ENCODE peak calls at places on chromosomes 3 and 15, in nine cellular contexts. Q, V, D, R, Z, S, O, N and Y are unnamed samples. For H3K27me3, the result is how much of the 10 kb centered on the place peaks cover.

GRCh38 chr3:57733790-57734189 is 22.3 kb upstream of the SLMAP start:
- DNase-seq in Q (no peak), V (peak), D (no peak), R (no peak), Z (no peak), S (no peak), O (no peak), N (no peak), Y (no peak)

GRCh38 chr15:90839187-90840071 is 29.0 kb upstream of the FURIN start:
- DNase-seq in Q (no peak), V (peak), D (peak), R (no peak), Z (peak), S (peak), O (no peak), N (no peak), Y (no peak)

GRCh38 chr15:39539466-39539865 is 41.4 kb upstream of the THBS1 start:
- DNase-seq in Q (no peak), V (peak), D (no peak), R (no peak), Z (no peak), S (no peak), O (no peak), N (no peak), Y (no peak)

GRCh38 chr3:27577504-27577903 is 93.3 kb upstream of the SLC4A7 start:
- DNase-seq in Q (no peak), V (no peak), D (no peak), R (no peak), Z (no peak), S (no peak), O (no peak), N (no peak), Y (no peak)

GRCh38 chr15:62110000-62110851 is 43.4 kb downstream of the C2CD4A start:
- DNase-seq in Q (no peak), V (peak), D (no peak), R (peak), Z (peak), S (peak), O (no peak), N (peak), Y (no peak)

GRCh38 chr15:37101634-37102314 is 1.4 kb upstream of the MEIS2 start:
- DNase-seq in Q (peak), V (peak), D (peak), R (peak), Z (peak), S (peak), O (peak), N (peak), Y (peak)

GRCh38 chr15:75727851-75728715 is 15.4 kb upstream of the CSPG4 start:
- DNase-seq in Q (peak), V (no peak), D (peak), R (peak), Z (no peak), S (peak), O (peak), N (peak), Y (no peak)

GRCh38 chr3:45343947-45344346 is 44.4 kb upstream of the LARS2 start:
- DNase-seq in Q (no peak), V (no peak), D (no peak), R (no peak), Z (no peak), S (peak), O (no peak), N (no peak), Y (peak)

GRCh38 chr3:187947927-187948682 is 202.8 kb upstream of the BCL6 start:
- DNase-seq in Q (no peak), V (no peak), D (no peak), R (no peak), Z (no peak), S (no peak), O (no peak), N (peak), Y (no peak)

GRCh38 chr3:8298021-8298954 is 203.3 kb upstream of the LMCD1 start:
- DNase-seq in Q (no peak), V (no peak), D (no peak), R (no peak), Z (no peak), S (peak), O (no peak), N (no peak), Y (no peak)

GRCh38 chr3:120348065-120348980 is 831 bp downstream of the LRRC58 start:
- DNase-seq in Q (no peak), V (peak), D (no peak), R (no peak), Z (peak), S (peak), O (no peak), N (no peak), Y (no peak)

GRCh38 chr3:10407361-10407760 is 86.4 kb upstream of the SEC13 start:
- DNase-seq in Q (no peak), V (no peak), D (no peak), R (no peak), Z (no peak), S (no peak), O (no peak), N (no peak), Y (no peak)

GRCh38 chr15:101027273-101027901 is 108.2 kb downstream of the LRRK1 start:
- DNase-seq in Q (peak), V (no peak), D (peak), R (no peak), Z (no peak), S (no peak), O (peak), N (no peak), Y (no peak)

GRCh38 chr3:47857151-47857550 is 54.2 kb downstream of the DHX30 start:
- DNase-seq in Q (no peak), V (no peak), D (peak), R (no peak), Z (no peak), S (no peak), O (no peak), N (no peak), Y (no peak)

GRCh38 chr3:5205165-5205941 is 17.8 kb downstream of the EDEM1 start:
- DNase-seq in Q (no peak), V (peak), D (no peak), R (no peak), Z (no peak), S (no peak), O (no peak), N (no peak), Y (no peak)

GRCh38 chr3:148532326-148532725 is 165.4 kb upstream of the AGTR1 start:
- DNase-seq in Q (no peak), V (peak), D (no peak), R (no peak), Z (no peak), S (no peak), O (no peak), N (no peak), Y (no peak)

GRCh38 chr3:41417574-41417973 is 218.3 kb downstream of the CTNNB1 start:
- DNase-seq in Q (no peak), V (no peak), D (no peak), R (no peak), Z (peak), S (no peak), O (no peak), N (no peak), Y (no peak)

GRCh38 chr3:46386206-46386605 is 15.5 kb downstream of the CCR5 start:
- DNase-seq in Q (no peak), V (peak), D (no peak), R (no peak), Z (peak), S (no peak), O (no peak), N (no peak), Y (peak)

GRCh38 chr3:126881861-126882260 is 101.1 kb upstream of the PLXNA1 start:
- DNase-seq in Q (no peak), V (no peak), D (no peak), R (no peak), Z (no peak), S (no peak), O (no peak), N (no peak), Y (peak)

GRCh38 chr15:62934236-62934971 is 108.1 kb upstream of the TPM1 start:
- DNase-seq in Q (no peak), V (no peak), D (no peak), R (no peak), Z (no peak), S (no peak), O (no peak), N (no peak), Y (no peak)

GRCh38 chr3:30835667-30836066 is 58.8 kb downstream of the GADL1 start:
- DNase-seq in Q (no peak), V (no peak), D (no peak), R (no peak), Z (peak), S (no peak), O (no peak), N (no peak), Y (no peak)

GRCh38 chr3:41338276-41338675 is 139.0 kb downstream of the CTNNB1 start:
- DNase-seq in Q (no peak), V (peak), D (no peak), R (no peak), Z (peak), S (no peak), O (no peak), N (no peak), Y (no peak)

GRCh38 chr15:31265871-31266711 is 60.5 kb upstream of the KLF13 start:
- DNase-seq in Q (no peak), V (no peak), D (peak), R (peak), Z (no peak), S (no peak), O (peak), N (peak), Y (peak)

GRCh38 chr15:89370120-89371077 is 35.8 kb upstream of the POLG start:
- DNase-seq in Q (no peak), V (no peak), D (no peak), R (no peak), Z (no peak), S (no peak), O (no peak), N (no peak), Y (no peak)

GRCh38 chr3:125033616-125034015 is 22.2 kb downstream of the HEG1 start:
- DNase-seq in Q (no peak), V (no peak), D (no peak), R (no peak), Z (no peak), S (no peak), O (no peak), N (no peak), Y (no peak)

GRCh38 chr3:113867506-113867905 is 28.9 kb downstream of the GRAMD1C start:
- DNase-seq in Q (no peak), V (peak), D (no peak), R (no peak), Z (peak), S (no peak), O (no peak), N (no peak), Y (no peak)

GRCh38 chr3:52218454-52218853 is 7.0 kb downstream of the TLR9 start:
- DNase-seq in Q (no peak), V (no peak), D (peak), R (no peak), Z (no peak), S (no peak), O (no peak), N (no peak), Y (no peak)

GRCh38 chr15:55683366-55683765 is 59.6 kb downstream of the PRTG start:
- DNase-seq in Q (no peak), V (peak), D (no peak), R (no peak), Z (no peak), S (no peak), O (no peak), N (no peak), Y (no peak)

GRCh38 chr3:72896996-72897757 is 9.3 kb downstream of the GXYLT2 start:
- DNase-seq in Q (no peak), V (peak), D (no peak), R (no peak), Z (no peak), S (no peak), O (no peak), N (no peak), Y (no peak)

GRCh38 chr15:74314897-74315438 is 52.5 kb downstream of the CYP11A1 start:
- DNase-seq in Q (no peak), V (peak), D (no peak), R (no peak), Z (no peak), S (no peak), O (no peak), N (peak), Y (no peak)

GRCh38 chr15:74308643-74308945 is 58.9 kb downstream of the CYP11A1 start:
- DNase-seq in Q (no peak), V (no peak), D (no peak), R (no peak), Z (no peak), S (no peak), O (no peak), N (no peak), Y (no peak)

GRCh38 chr15:74313889-74314288 is 53.6 kb downstream of the CYP11A1 start:
- DNase-seq in Q (no peak), V (no peak), D (no peak), R (no peak), Z (no peak), S (no peak), O (no peak), N (no peak), Y (no peak)

GRCh38 chr15:74312445-74313007 is 54.9 kb downstream of the CYP11A1 start:
- DNase-seq in Q (no peak), V (no peak), D (no peak), R (no peak), Z (no peak), S (no peak), O (no peak), N (no peak), Y (no peak)

GRCh38 chr15:74311734-74312444 is 55.6 kb downstream of the CYP11A1 start:
- DNase-seq in Q (no peak), V (no peak), D (no peak), R (peak), Z (no peak), S (no peak), O (no peak), N (no peak), Y (peak)
- TF ChIP-seq CTCF in Q (peak), V (peak), D (peak), R (peak), Z (peak), S (peak), O (no peak), N (peak), Y (peak)

GRCh38 chr3:160035757-160036156 is 47.1 kb downstream of the IL12A start:
- DNase-seq in Q (no peak), V (no peak), D (no peak), R (no peak), Z (no peak), S (no peak), O (no peak), N (no peak), Y (no peak)

GRCh38 chr3:160038862-160039562 is 50.4 kb downstream of the IL12A start:
- DNase-seq in Q (peak), V (peak), D (peak), R (peak), Z (no peak), S (peak), O (no peak), N (peak), Y (no peak)

DNA sequence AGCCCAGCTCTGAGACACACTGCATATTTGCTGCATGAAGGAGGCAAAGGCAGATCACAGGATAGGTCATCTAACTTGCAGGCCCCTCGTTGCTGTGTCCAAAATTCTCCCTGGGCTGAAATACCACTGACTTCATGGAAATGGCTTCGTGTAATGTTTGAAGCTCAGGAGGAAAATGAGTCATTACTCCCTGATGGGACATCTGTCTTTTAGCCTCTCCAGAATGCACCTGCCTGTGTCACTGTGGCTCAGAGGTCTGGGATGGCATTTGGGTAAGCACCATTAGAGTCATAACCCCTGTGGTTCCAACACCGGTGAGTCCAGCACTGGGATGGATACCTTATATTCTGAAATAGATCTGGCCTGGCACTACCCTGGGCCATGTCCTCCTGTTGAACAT is 51.5 kb downstream of the IL12A start:
- DNase-seq in Q (no peak), V (peak), D (no peak), R (no peak), Z (no peak), S (no peak), O (no peak), N (no peak), Y (no peak)
- H3K27me3 ChIP-seq in Q (under half), V (under half), D (under half), R (under half), Z (half or more), S (under half), O (under half), N (under half), Y (under half)

GRCh38 chr3:128392812-128393544 is 73.7 kb downstream of the DNAJB8 start:
- DNase-seq in Q (no peak), V (no peak), D (no peak), R (no peak), Z (no peak), S (no peak), O (no peak), N (no peak), Y (no peak)

GRCh38 chr3:128395046-128395445 is 71.6 kb downstream of the DNAJB8 start:
- DNase-seq in Q (no peak), V (no peak), D (no peak), R (no peak), Z (no peak), S (no peak), O (no peak), N (no peak), Y (no peak)

GRCh38 chr3:128395500-128396125 is 71.1 kb downstream of the DNAJB8 start:
- DNase-seq in Q (no peak), V (peak), D (no peak), R (peak), Z (no peak), S (no peak), O (peak), N (peak), Y (no peak)

GRCh38 chr3:128392021-128392420 is 74.7 kb downstream of the DNAJB8 start:
- DNase-seq in Q (no peak), V (no peak), D (no peak), R (no peak), Z (no peak), S (no peak), O (no peak), N (no peak), Y (no peak)

DNA sequence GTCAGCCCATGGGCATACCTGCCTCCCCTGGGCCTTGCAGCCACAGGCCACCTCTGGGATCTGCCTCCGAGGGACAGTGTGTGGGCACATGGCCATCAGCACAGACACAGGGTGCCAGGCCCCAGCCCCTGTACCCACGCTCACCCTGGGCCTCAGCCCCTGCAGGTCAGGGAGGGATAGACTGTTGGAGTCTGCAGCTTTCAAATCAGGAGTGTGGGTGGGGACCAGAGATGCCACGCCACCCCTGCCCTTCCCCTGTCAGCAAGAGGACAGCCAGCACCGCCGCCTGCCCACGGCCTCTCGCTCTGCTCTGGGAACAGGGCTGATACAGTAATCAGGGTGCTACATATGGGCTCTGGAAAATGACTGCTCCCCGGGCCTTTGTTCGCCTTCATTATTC is 72.7 kb downstream of the DNAJB8 start:
- DNase-seq in Q (no peak), V (no peak), D (no peak), R (no peak), Z (no peak), S (no peak), O (no peak), N (no peak), Y (no peak)
- TF ChIP-seq CTCF in Q (no peak), V (no peak), D (no peak), R (no peak), Z (no peak), S (no peak), O (no peak), N (no peak), Y (no peak)

GRCh38 chr3:194315088-194315964 is 35.8 kb downstream of the CPN2 start:
- DNase-seq in Q (peak), V (peak), D (peak), R (peak), Z (peak), S (peak), O (peak), N (peak), Y (peak)

GRCh38 chr3:194316918-194317317 is 34.2 kb downstream of the CPN2 start:
- DNase-seq in Q (no peak), V (no peak), D (no peak), R (no peak), Z (no peak), S (no peak), O (no peak), N (no peak), Y (no peak)

GRCh38 chr3:194313642-194314430 is 37.3 kb downstream of the CPN2 start:
- DNase-seq in Q (no peak), V (peak), D (peak), R (peak), Z (no peak), S (peak), O (peak), N (peak), Y (peak)

GRCh38 chr3:194314669-194315068 is 36.5 kb downstream of the CPN2 start:
- DNase-seq in Q (no peak), V (no peak), D (peak), R (no peak), Z (no peak), S (no peak), O (peak), N (no peak), Y (no peak)

DNA sequence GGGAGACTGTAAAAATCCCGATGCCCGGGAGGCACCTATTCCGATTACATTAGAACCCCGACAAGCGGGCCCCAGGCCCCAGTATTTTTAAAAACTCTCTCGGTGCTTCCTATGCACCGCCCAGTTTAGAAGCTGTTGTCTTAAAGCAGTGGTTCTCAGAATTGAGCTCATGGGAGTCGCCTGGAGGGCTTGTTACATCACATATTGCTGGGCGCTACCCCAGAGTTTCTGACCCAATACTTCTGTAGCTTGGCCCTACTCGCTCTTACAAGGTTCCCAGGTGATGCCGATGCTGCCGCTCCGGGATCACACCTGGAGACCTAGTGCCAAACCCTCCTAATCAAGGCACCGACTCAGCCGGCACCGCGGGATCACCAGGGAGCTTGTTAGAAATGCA is 35.2 kb downstream of the CPN2 start:
- DNase-seq in Q (no peak), V (peak), D (no peak), R (no peak), Z (no peak), S (no peak), O (no peak), N (no peak), Y (no peak)
- H3K27me3 ChIP-seq in Q (under half), V (half or more), D (under half), R (under half), Z (under half), S (under half), O (under half), N (under half), Y (under half)

GRCh38 chr3:37910666-37911400 is 49.2 kb downstream of the CTDSPL start:
- DNase-seq in Q (no peak), V (no peak), D (no peak), R (no peak), Z (no peak), S (no peak), O (no peak), N (no peak), Y (no peak)

GRCh38 chr3:37913531-37913930 is 51.9 kb downstream of the CTDSPL start:
- DNase-seq in Q (no peak), V (no peak), D (no peak), R (no peak), Z (no peak), S (no peak), O (no peak), N (no peak), Y (no peak)

GRCh38 chr3:37907906-37908305 is 46.2 kb downstream of the CTDSPL start:
- DNase-seq in Q (no peak), V (peak), D (no peak), R (no peak), Z (no peak), S (no peak), O (no peak), N (no peak), Y (no peak)

GRCh38 chr3:37909067-37909911 is 47.6 kb downstream of the CTDSPL start:
- DNase-seq in Q (no peak), V (no peak), D (no peak), R (no peak), Z (no peak), S (no peak), O (no peak), N (no peak), Y (no peak)

GRCh38 chr3:37912052-37912733 is 50.5 kb downstream of the CTDSPL start:
- DNase-seq in Q (no peak), V (no peak), D (no peak), R (no peak), Z (peak), S (no peak), O (no peak), N (no peak), Y (no peak)
- TF ChIP-seq CTCF in Q (peak), V (no peak), D (peak), R (no peak), Z (peak), S (no peak), O (no peak), N (no peak), Y (peak)

DNA sequence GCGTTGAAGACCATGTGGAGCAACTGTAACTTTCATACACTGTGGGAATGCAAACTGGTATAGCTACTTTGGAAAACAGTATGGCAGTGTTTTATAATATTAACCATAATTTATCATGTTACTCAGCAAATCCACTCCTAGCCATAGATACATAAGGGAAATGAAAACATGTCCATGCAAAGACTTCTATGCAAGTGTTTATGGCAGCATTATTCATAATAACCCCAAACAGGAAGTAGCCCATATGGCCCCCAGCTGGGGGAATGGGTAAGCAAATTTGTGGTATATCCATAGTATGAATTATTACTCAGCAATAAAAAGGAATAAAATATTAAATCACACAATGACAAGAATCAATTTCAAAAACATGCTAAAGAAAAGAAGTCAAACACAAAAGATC is 23.0 kb upstream of the GATA2 start:
- DNase-seq in Q (no peak), V (no peak), D (no peak), R (no peak), Z (peak), S (peak), O (no peak), N (no peak), Y (no peak)
- H3K27me3 ChIP-seq in Q (under half), V (under half), D (under half), R (under half), Z (under half), S (under half), O (under half), N (under half), Y (under half)